ENCODE peak calls at places on chromosomes 7 and 10, in ten cellular contexts. O is NCI-H1048; I is GF-D8; F is activated T-cell treated with anti-CD3 and anti-CD28 coated beads, Interleukin-2, amount 50 U/mL, for 24 hours; J is right cardiac atrium; K is islet precursor cell; Q is cardiac fibroblast; P is sciatic nerve; T is stimulated activated CD4-positive, alpha-beta T cell treated with anti-CD3 and anti-CD28 coated beads, Interleukin-1b, Interleukin-23, amount 100 ng/mL, for 24 hours; X is GM06990. S is an unnamed sample.

GRCh38 chr10:69439813-69440506 is 11.3 kb upstream of the TSPAN15 start:
- DNase-seq in O (no peak), I (peak), F (no peak), J (no peak), K (peak), Q (peak), P (no peak), T (no peak), X (no peak), S (no peak)

GRCh38 chr10:124667425-124668130 is 76.6 kb downstream of the FAM53B start:
- DNase-seq in O (no peak), I (no peak), F (no peak), J (peak), K (no peak), Q (no peak), P (no peak), T (no peak), X (no peak), S (no peak)

GRCh38 chr10:28120043-28120749 is 121.3 kb upstream of the ODAD2 start:
- DNase-seq in O (no peak), I (no peak), F (no peak), J (no peak), K (no peak), Q (no peak), P (no peak), T (no peak), X (no peak), S (peak)

GRCh38 chr10:119595715-119596515 is 849 bp downstream of the TIAL1 start:
- DNase-seq in O (no peak), I (no peak), F (peak), J (peak), K (peak), Q (peak), P (peak), T (peak), X (peak), S (no peak)

GRCh38 chr7:28112883-28113540 is 67.6 kb downstream of the JAZF1 start:
- DNase-seq in O (no peak), I (peak), F (no peak), J (no peak), K (no peak), Q (peak), P (peak), T (no peak), X (no peak), S (no peak)

GRCh38 chr7:44281811-44282600 is 43.4 kb downstream of the CAMK2B start:
- DNase-seq in O (no peak), I (no peak), F (peak), J (peak), K (peak), Q (no peak), P (peak), T (no peak), X (no peak), S (no peak)

GRCh38 chr10:132921086-132921485 is 21.3 kb downstream of the CFAP46 start:
- DNase-seq in O (no peak), I (no peak), F (no peak), J (no peak), K (no peak), Q (no peak), P (no peak), T (no peak), X (no peak), S (no peak)

GRCh38 chr7:138668197-138668596 is 33.0 kb downstream of the SVOPL start:
- DNase-seq in O (no peak), I (peak), F (no peak), J (no peak), K (no peak), Q (no peak), P (no peak), T (no peak), X (no peak), S (no peak)

GRCh38 chr10:33235271-33235884 is 99.1 kb downstream of the NRP1 start:
- DNase-seq in O (no peak), I (no peak), F (no peak), J (peak), K (no peak), Q (no peak), P (no peak), T (no peak), X (no peak), S (no peak)

GRCh38 chr10:98295907-98296306 is 27.9 kb upstream of the LOXL4 start:
- DNase-seq in O (no peak), I (no peak), F (no peak), J (no peak), K (peak), Q (peak), P (no peak), T (no peak), X (no peak), S (no peak)

GRCh38 chr10:93235686-93236085 is 162.0 kb downstream of the CYP26A1 start:
- DNase-seq in O (no peak), I (no peak), F (no peak), J (no peak), K (peak), Q (peak), P (no peak), T (no peak), X (no peak), S (no peak)

GRCh38 chr10:51097546-51097945 is 23.3 kb downstream of the PRKG1 start:
- DNase-seq in O (no peak), I (no peak), F (no peak), J (no peak), K (peak), Q (no peak), P (no peak), T (no peak), X (no peak), S (no peak)